ENCODE peak calls at places on chromosomes 12 and 14, in seven cellular contexts. W, R, A, F, C, J and O are unnamed samples.
A peak's percentile ranks its signal among the peaks of the same experiment; 100 is the strongest.

GRCh38 chr12:57343703-57344378 is 87.0 kb downstream of the R3HDM2 start:
- DNase-seq in A (no peak), R (no peak), J (peak; percentile 30), F (no peak), C (no peak), W (no peak), O (no peak)

GRCh38 chr14:99649219-99649618 is 4.3 kb downstream of the HHIPL1 start:
- DNase-seq in C (no peak), F (no peak), R (no peak), A (no peak), J (no peak), W (peak; percentile 55), O (no peak)

GRCh38 chr14:68552597-68552996 is 240.3 kb downstream of the ZFP36L1 start:
- DNase-seq in J (no peak), A (no peak), F (no peak), R (no peak), C (no peak), W (peak; percentile 35), O (no peak)

GRCh38 chr12:123075591-123076171 is 75.2 kb downstream of the PITPNM2 start:
- DNase-seq in W (no peak), A (no peak), R (no peak), J (peak; percentile 81), F (peak; percentile 60), C (no peak), O (no peak)

GRCh38 chr12:50458606-50459005 is 46.2 kb upstream of the DIP2B start:
- DNase-seq in C (no peak), A (no peak), R (no peak), W (peak; percentile 28), J (no peak), F (no peak), O (no peak)

GRCh38 chr12:12534134-12534866 is 28.4 kb downstream of the DUSP16 start:
- DNase-seq in F (no peak), A (no peak), W (no peak), C (no peak), R (no peak), J (no peak), O (no peak)

GRCh38 chr12:109387425-109388166 is 39.9 kb downstream of the MYO1H start:
- DNase-seq in J (no peak), A (no peak), F (no peak), W (peak; percentile 13), R (peak; percentile 59), C (no peak), O (peak; percentile 44)

GRCh38 chr12:54413284-54414190 is 5.5 kb downstream of the ITGA5 start:
- DNase-seq in C (no peak), W (no peak), A (no peak), F (peak; percentile 52), R (no peak), J (peak; percentile 79), O (no peak)

GRCh38 chr14:81423504-81423903 is 23.4 kb upstream of the STON2 start:
- DNase-seq in J (no peak), F (no peak), C (peak; percentile 79), A (no peak), R (no peak), W (no peak), O (no peak)

GRCh38 chr12:81866081-81866480 is 106.9 kb upstream of the PPFIA2 start:
- DNase-seq in R (no peak), C (no peak), F (no peak), A (no peak), J (no peak), W (no peak), O (no peak)

GRCh38 chr14:75334191-75335051 is 55.8 kb downstream of the FOS start:
- DNase-seq in W (peak; percentile 25), A (no peak), C (peak; percentile 65), J (peak; percentile 58), F (no peak), R (no peak), O (no peak)

GRCh38 chr12:12003609-12004008 is 67.1 kb upstream of the BCL2L14 start:
- DNase-seq in F (no peak), W (no peak), C (no peak), J (no peak), R (no peak), A (no peak), O (no peak)